ENCODE peak calls at places on chromosome 22, in nine cellular contexts. One of them, this sample, is unnamed.

GRCh38 chr22:39498368-39498767 is 3.7 kb upstream of the MIEF1 start:
- DNase-seq in stimulated activated CD4-positive, alpha-beta T cell treated with anti-CD3 and anti-CD28 coated beads, Interleukin-2, amount 100 ng/mL, for 48 hours: no peak
- DNase-seq in EH: peak
- DNase-seq in HFF-Myc: no peak
- DNase-seq in hepatocyte: no peak
- DNase-seq in stimulated activated CD8-positive, alpha-beta memory T cell treated with anti-CD3 and anti-CD28 coated beads, Interleukin-7, amount 100 ng/mL, for 1 hour: no peak
- DNase-seq in GM13977: no peak
- DNase-seq in astrocyte of the spinal cord: no peak
- DNase-seq in activated naive CD4-positive, alpha-beta T cell treated with anti-CD3 and anti-CD28 coated beads for 36 hours: no peak
- DNase-seq in this sample: no peak

GRCh38 chr22:23403720-23404688 is 176.1 kb downstream of the IGLL1 start:
- DNase-seq in GM13977: no peak
- DNase-seq in hepatocyte: no peak
- DNase-seq in activated naive CD4-positive, alpha-beta T cell treated with anti-CD3 and anti-CD28 coated beads for 36 hours: no peak
- DNase-seq in stimulated activated CD4-positive, alpha-beta T cell treated with anti-CD3 and anti-CD28 coated beads, Interleukin-2, amount 100 ng/mL, for 48 hours: no peak
- DNase-seq in stimulated activated CD8-positive, alpha-beta memory T cell treated with anti-CD3 and anti-CD28 coated beads, Interleukin-7, amount 100 ng/mL, for 1 hour: no peak
- DNase-seq in astrocyte of the spinal cord: no peak
- DNase-seq in EH: no peak
- DNase-seq in HFF-Myc: no peak
- DNase-seq in this sample: no peak

GRCh38 chr22:36423461-36424404 is 36.0 kb upstream of the MYH9 start:
- DNase-seq in astrocyte of the spinal cord: no peak
- DNase-seq in stimulated activated CD8-positive, alpha-beta memory T cell treated with anti-CD3 and anti-CD28 coated beads, Interleukin-7, amount 100 ng/mL, for 1 hour: no peak
- DNase-seq in hepatocyte: no peak
- DNase-seq in stimulated activated CD4-positive, alpha-beta T cell treated with anti-CD3 and anti-CD28 coated beads, Interleukin-2, amount 100 ng/mL, for 48 hours: no peak
- DNase-seq in activated naive CD4-positive, alpha-beta T cell treated with anti-CD3 and anti-CD28 coated beads for 36 hours: no peak
- DNase-seq in HFF-Myc: no peak
- DNase-seq in EH: peak
- DNase-seq in GM13977: no peak
- DNase-seq in this sample: no peak

GRCh38 chr22:46072030-46072881 is 78.1 kb upstream of the PPARA start:
- DNase-seq in hepatocyte: peak
- DNase-seq in astrocyte of the spinal cord: peak
- DNase-seq in activated naive CD4-positive, alpha-beta T cell treated with anti-CD3 and anti-CD28 coated beads for 36 hours: peak
- DNase-seq in GM13977: peak
- DNase-seq in HFF-Myc: no peak
- DNase-seq in stimulated activated CD4-positive, alpha-beta T cell treated with anti-CD3 and anti-CD28 coated beads, Interleukin-2, amount 100 ng/mL, for 48 hours: peak
- DNase-seq in EH: peak
- DNase-seq in stimulated activated CD8-positive, alpha-beta memory T cell treated with anti-CD3 and anti-CD28 coated beads, Interleukin-7, amount 100 ng/mL, for 1 hour: no peak
- DNase-seq in this sample: no peak

GRCh38 chr22:22936915-22937656 is 49.5 kb downstream of the IGLL5 start:
- DNase-seq in stimulated activated CD4-positive, alpha-beta T cell treated with anti-CD3 and anti-CD28 coated beads, Interleukin-2, amount 100 ng/mL, for 48 hours: no peak
- DNase-seq in stimulated activated CD8-positive, alpha-beta memory T cell treated with anti-CD3 and anti-CD28 coated beads, Interleukin-7, amount 100 ng/mL, for 1 hour: no peak
- DNase-seq in astrocyte of the spinal cord: no peak
- DNase-seq in HFF-Myc: no peak
- DNase-seq in activated naive CD4-positive, alpha-beta T cell treated with anti-CD3 and anti-CD28 coated beads for 36 hours: no peak
- DNase-seq in GM13977: no peak
- DNase-seq in EH: no peak
- DNase-seq in hepatocyte: no peak
- DNase-seq in this sample: no peak

GRCh38 chr22:22879675-22880029 is 8.0 kb upstream of the IGLL5 start:
- DNase-seq in EH: no peak
- DNase-seq in astrocyte of the spinal cord: no peak
- DNase-seq in hepatocyte: no peak
- DNase-seq in GM13977: no peak
- DNase-seq in stimulated activated CD8-positive, alpha-beta memory T cell treated with anti-CD3 and anti-CD28 coated beads, Interleukin-7, amount 100 ng/mL, for 1 hour: no peak
- DNase-seq in stimulated activated CD4-positive, alpha-beta T cell treated with anti-CD3 and anti-CD28 coated beads, Interleukin-2, amount 100 ng/mL, for 48 hours: no peak
- DNase-seq in HFF-Myc: no peak
- DNase-seq in activated naive CD4-positive, alpha-beta T cell treated with anti-CD3 and anti-CD28 coated beads for 36 hours: no peak
- DNase-seq in this sample: no peak

GRCh38 chr22:24141586-24141985 is 39.7 kb upstream of the SUSD2 start:
- DNase-seq in hepatocyte: no peak
- DNase-seq in HFF-Myc: no peak
- DNase-seq in EH: no peak
- DNase-seq in stimulated activated CD4-positive, alpha-beta T cell treated with anti-CD3 and anti-CD28 coated beads, Interleukin-2, amount 100 ng/mL, for 48 hours: peak
- DNase-seq in astrocyte of the spinal cord: peak
- DNase-seq in stimulated activated CD8-positive, alpha-beta memory T cell treated with anti-CD3 and anti-CD28 coated beads, Interleukin-7, amount 100 ng/mL, for 1 hour: no peak
- DNase-seq in GM13977: peak
- DNase-seq in activated naive CD4-positive, alpha-beta T cell treated with anti-CD3 and anti-CD28 coated beads for 36 hours: peak
- DNase-seq in this sample: no peak

GRCh38 chr22:44391481-44392445 is 79.0 kb upstream of the SHISAL1 start:
- DNase-seq in activated naive CD4-positive, alpha-beta T cell treated with anti-CD3 and anti-CD28 coated beads for 36 hours: no peak
- DNase-seq in stimulated activated CD8-positive, alpha-beta memory T cell treated with anti-CD3 and anti-CD28 coated beads, Interleukin-7, amount 100 ng/mL, for 1 hour: no peak
- DNase-seq in GM13977: no peak
- DNase-seq in astrocyte of the spinal cord: no peak
- DNase-seq in EH: no peak
- DNase-seq in stimulated activated CD4-positive, alpha-beta T cell treated with anti-CD3 and anti-CD28 coated beads, Interleukin-2, amount 100 ng/mL, for 48 hours: no peak
- DNase-seq in hepatocyte: no peak
- DNase-seq in HFF-Myc: no peak
- DNase-seq in this sample: no peak

GRCh38 chr22:30843245-30843644 is 125.3 kb downstream of the MORC2 start:
- DNase-seq in astrocyte of the spinal cord: peak
- DNase-seq in hepatocyte: no peak
- DNase-seq in stimulated activated CD8-positive, alpha-beta memory T cell treated with anti-CD3 and anti-CD28 coated beads, Interleukin-7, amount 100 ng/mL, for 1 hour: no peak
- DNase-seq in GM13977: no peak
- DNase-seq in HFF-Myc: no peak
- DNase-seq in EH: peak
- DNase-seq in activated naive CD4-positive, alpha-beta T cell treated with anti-CD3 and anti-CD28 coated beads for 36 hours: no peak
- DNase-seq in stimulated activated CD4-positive, alpha-beta T cell treated with anti-CD3 and anti-CD28 coated beads, Interleukin-2, amount 100 ng/mL, for 48 hours: no peak
- DNase-seq in this sample: no peak

GRCh38 chr22:48856308-48856615 is 971.4 kb downstream of the BRD1 start:
- DNase-seq in stimulated activated CD4-positive, alpha-beta T cell treated with anti-CD3 and anti-CD28 coated beads, Interleukin-2, amount 100 ng/mL, for 48 hours: no peak
- DNase-seq in GM13977: no peak
- DNase-seq in astrocyte of the spinal cord: no peak
- DNase-seq in EH: no peak
- DNase-seq in stimulated activated CD8-positive, alpha-beta memory T cell treated with anti-CD3 and anti-CD28 coated beads, Interleukin-7, amount 100 ng/mL, for 1 hour: no peak
- DNase-seq in hepatocyte: no peak
- DNase-seq in activated naive CD4-positive, alpha-beta T cell treated with anti-CD3 and anti-CD28 coated beads for 36 hours: no peak
- DNase-seq in HFF-Myc: no peak
- DNase-seq in this sample: no peak

GRCh38 chr22:46066691-46067090 is 83.6 kb upstream of the PPARA start:
- DNase-seq in hepatocyte: no peak
- DNase-seq in HFF-Myc: no peak
- DNase-seq in GM13977: no peak
- DNase-seq in activated naive CD4-positive, alpha-beta T cell treated with anti-CD3 and anti-CD28 coated beads for 36 hours: no peak
- DNase-seq in EH: peak
- DNase-seq in stimulated activated CD4-positive, alpha-beta T cell treated with anti-CD3 and anti-CD28 coated beads, Interleukin-2, amount 100 ng/mL, for 48 hours: no peak
- DNase-seq in astrocyte of the spinal cord: peak
- DNase-seq in stimulated activated CD8-positive, alpha-beta memory T cell treated with anti-CD3 and anti-CD28 coated beads, Interleukin-7, amount 100 ng/mL, for 1 hour: no peak
- DNase-seq in this sample: peak

GRCh38 chr22:31083377-31083768 is 2.3 kb downstream of the SMTN start:
- DNase-seq in hepatocyte: no peak
- DNase-seq in activated naive CD4-positive, alpha-beta T cell treated with anti-CD3 and anti-CD28 coated beads for 36 hours: no peak
- DNase-seq in GM13977: no peak
- DNase-seq in astrocyte of the spinal cord: no peak
- DNase-seq in EH: no peak
- DNase-seq in stimulated activated CD8-positive, alpha-beta memory T cell treated with anti-CD3 and anti-CD28 coated beads, Interleukin-7, amount 100 ng/mL, for 1 hour: no peak
- DNase-seq in stimulated activated CD4-positive, alpha-beta T cell treated with anti-CD3 and anti-CD28 coated beads, Interleukin-2, amount 100 ng/mL, for 48 hours: no peak
- DNase-seq in HFF-Myc: no peak
- DNase-seq in this sample: no peak

GRCh38 chr22:42114721-42115120 is 15.9 kb downstream of the CYP2D6 start:
- DNase-seq in activated naive CD4-positive, alpha-beta T cell treated with anti-CD3 and anti-CD28 coated beads for 36 hours: peak
- DNase-seq in stimulated activated CD4-positive, alpha-beta T cell treated with anti-CD3 and anti-CD28 coated beads, Interleukin-2, amount 100 ng/mL, for 48 hours: no peak
- DNase-seq in EH: peak
- DNase-seq in astrocyte of the spinal cord: no peak
- DNase-seq in GM13977: no peak
- DNase-seq in HFF-Myc: no peak
- DNase-seq in stimulated activated CD8-positive, alpha-beta memory T cell treated with anti-CD3 and anti-CD28 coated beads, Interleukin-7, amount 100 ng/mL, for 1 hour: no peak
- DNase-seq in hepatocyte: peak
- DNase-seq in this sample: no peak

GRCh38 chr22:37061611-37062365 is 10.2 kb downstream of the KCTD17 start:
- DNase-seq in astrocyte of the spinal cord: no peak
- DNase-seq in activated naive CD4-positive, alpha-beta T cell treated with anti-CD3 and anti-CD28 coated beads for 36 hours: no peak
- DNase-seq in stimulated activated CD4-positive, alpha-beta T cell treated with anti-CD3 and anti-CD28 coated beads, Interleukin-2, amount 100 ng/mL, for 48 hours: no peak
- DNase-seq in HFF-Myc: no peak
- DNase-seq in EH: no peak
- DNase-seq in stimulated activated CD8-positive, alpha-beta memory T cell treated with anti-CD3 and anti-CD28 coated beads, Interleukin-7, amount 100 ng/mL, for 1 hour: no peak
- DNase-seq in hepatocyte: no peak
- DNase-seq in GM13977: no peak
- DNase-seq in this sample: no peak

GRCh38 chr22:29112102-29112501 is 39.3 kb downstream of the KREMEN1 start:
- DNase-seq in EH: no peak
- DNase-seq in GM13977: no peak
- DNase-seq in HFF-Myc: no peak
- DNase-seq in stimulated activated CD8-positive, alpha-beta memory T cell treated with anti-CD3 and anti-CD28 coated beads, Interleukin-7, amount 100 ng/mL, for 1 hour: no peak
- DNase-seq in stimulated activated CD4-positive, alpha-beta T cell treated with anti-CD3 and anti-CD28 coated beads, Interleukin-2, amount 100 ng/mL, for 48 hours: no peak
- DNase-seq in astrocyte of the spinal cord: no peak
- DNase-seq in hepatocyte: no peak
- DNase-seq in activated naive CD4-positive, alpha-beta T cell treated with anti-CD3 and anti-CD28 coated beads for 36 hours: no peak
- DNase-seq in this sample: no peak

GRCh38 chr22:41181349-41182241 is 23.5 kb upstream of the L3MBTL2 start:
- DNase-seq in HFF-Myc: no peak
- DNase-seq in GM13977: no peak
- DNase-seq in astrocyte of the spinal cord: no peak
- DNase-seq in EH: peak
- DNase-seq in stimulated activated CD4-positive, alpha-beta T cell treated with anti-CD3 and anti-CD28 coated beads, Interleukin-2, amount 100 ng/mL, for 48 hours: no peak
- DNase-seq in hepatocyte: no peak
- DNase-seq in activated naive CD4-positive, alpha-beta T cell treated with anti-CD3 and anti-CD28 coated beads for 36 hours: no peak
- DNase-seq in stimulated activated CD8-positive, alpha-beta memory T cell treated with anti-CD3 and anti-CD28 coated beads, Interleukin-7, amount 100 ng/mL, for 1 hour: no peak
- DNase-seq in this sample: no peak

GRCh38 chr22:49962751-49963646 is 2.4 kb downstream of the PIM3 start:
- DNase-seq in activated naive CD4-positive, alpha-beta T cell treated with anti-CD3 and anti-CD28 coated beads for 36 hours: no peak
- DNase-seq in EH: no peak
- DNase-seq in stimulated activated CD8-positive, alpha-beta memory T cell treated with anti-CD3 and anti-CD28 coated beads, Interleukin-7, amount 100 ng/mL, for 1 hour: no peak
- DNase-seq in HFF-Myc: no peak
- DNase-seq in stimulated activated CD4-positive, alpha-beta T cell treated with anti-CD3 and anti-CD28 coated beads, Interleukin-2, amount 100 ng/mL, for 48 hours: no peak
- DNase-seq in astrocyte of the spinal cord: no peak
- DNase-seq in hepatocyte: peak
- DNase-seq in GM13977: no peak
- DNase-seq in this sample: no peak

GRCh38 chr22:49332691-49333090 is 495.0 kb downstream of the BRD1 start:
- DNase-seq in EH: no peak
- DNase-seq in stimulated activated CD4-positive, alpha-beta T cell treated with anti-CD3 and anti-CD28 coated beads, Interleukin-2, amount 100 ng/mL, for 48 hours: no peak
- DNase-seq in HFF-Myc: no peak
- DNase-seq in stimulated activated CD8-positive, alpha-beta memory T cell treated with anti-CD3 and anti-CD28 coated beads, Interleukin-7, amount 100 ng/mL, for 1 hour: no peak
- DNase-seq in hepatocyte: no peak
- DNase-seq in astrocyte of the spinal cord: no peak
- DNase-seq in GM13977: peak
- DNase-seq in activated naive CD4-positive, alpha-beta T cell treated with anti-CD3 and anti-CD28 coated beads for 36 hours: no peak
- DNase-seq in this sample: no peak

GRCh38 chr22:18987765-18988164 is 51.7 kb upstream of the PRODH start:
- DNase-seq in stimulated activated CD8-positive, alpha-beta memory T cell treated with anti-CD3 and anti-CD28 coated beads, Interleukin-7, amount 100 ng/mL, for 1 hour: no peak
- DNase-seq in astrocyte of the spinal cord: no peak
- DNase-seq in activated naive CD4-positive, alpha-beta T cell treated with anti-CD3 and anti-CD28 coated beads for 36 hours: peak
- DNase-seq in stimulated activated CD4-positive, alpha-beta T cell treated with anti-CD3 and anti-CD28 coated beads, Interleukin-2, amount 100 ng/mL, for 48 hours: no peak
- DNase-seq in GM13977: peak
- DNase-seq in HFF-Myc: no peak
- DNase-seq in hepatocyte: peak
- DNase-seq in EH: no peak
- DNase-seq in this sample: no peak

GRCh38 chr22:25334091-25334490 is 114.7 kb downstream of the CRYBB2 start:
- DNase-seq in activated naive CD4-positive, alpha-beta T cell treated with anti-CD3 and anti-CD28 coated beads for 36 hours: peak
- DNase-seq in stimulated activated CD4-positive, alpha-beta T cell treated with anti-CD3 and anti-CD28 coated beads, Interleukin-2, amount 100 ng/mL, for 48 hours: peak
- DNase-seq in GM13977: no peak
- DNase-seq in HFF-Myc: peak
- DNase-seq in hepatocyte: peak
- DNase-seq in astrocyte of the spinal cord: no peak
- DNase-seq in stimulated activated CD8-positive, alpha-beta memory T cell treated with anti-CD3 and anti-CD28 coated beads, Interleukin-7, amount 100 ng/mL, for 1 hour: no peak
- DNase-seq in EH: no peak
- DNase-seq in this sample: no peak

GRCh38 chr22:29149841-29150555 is 55.7 kb upstream of the EMID1 start:
- DNase-seq in stimulated activated CD4-positive, alpha-beta T cell treated with anti-CD3 and anti-CD28 coated beads, Interleukin-2, amount 100 ng/mL, for 48 hours: no peak
- DNase-seq in GM13977: no peak
- DNase-seq in activated naive CD4-positive, alpha-beta T cell treated with anti-CD3 and anti-CD28 coated beads for 36 hours: no peak
- DNase-seq in hepatocyte: no peak
- DNase-seq in EH: no peak
- DNase-seq in stimulated activated CD8-positive, alpha-beta memory T cell treated with anti-CD3 and anti-CD28 coated beads, Interleukin-7, amount 100 ng/mL, for 1 hour: no peak
- DNase-seq in HFF-Myc: no peak
- DNase-seq in astrocyte of the spinal cord: no peak
- DNase-seq in this sample: no peak

GRCh38 chr22:46533434-46533833 is 4.0 kb downstream of the CELSR1 start:
- DNase-seq in hepatocyte: no peak
- DNase-seq in HFF-Myc: no peak
- DNase-seq in EH: no peak
- DNase-seq in GM13977: no peak
- DNase-seq in activated naive CD4-positive, alpha-beta T cell treated with anti-CD3 and anti-CD28 coated beads for 36 hours: no peak
- DNase-seq in stimulated activated CD4-positive, alpha-beta T cell treated with anti-CD3 and anti-CD28 coated beads, Interleukin-2, amount 100 ng/mL, for 48 hours: no peak
- DNase-seq in stimulated activated CD8-positive, alpha-beta memory T cell treated with anti-CD3 and anti-CD28 coated beads, Interleukin-7, amount 100 ng/mL, for 1 hour: no peak
- DNase-seq in astrocyte of the spinal cord: no peak
- DNase-seq in this sample: no peak

GRCh38 chr22:31170971-31171370 is 11.0 kb downstream of the RNF185 start:
- DNase-seq in GM13977: no peak
- DNase-seq in stimulated activated CD4-positive, alpha-beta T cell treated with anti-CD3 and anti-CD28 coated beads, Interleukin-2, amount 100 ng/mL, for 48 hours: no peak
- DNase-seq in activated naive CD4-positive, alpha-beta T cell treated with anti-CD3 and anti-CD28 coated beads for 36 hours: no peak
- DNase-seq in EH: no peak
- DNase-seq in hepatocyte: no peak
- DNase-seq in HFF-Myc: no peak
- DNase-seq in astrocyte of the spinal cord: no peak
- DNase-seq in stimulated activated CD8-positive, alpha-beta memory T cell treated with anti-CD3 and anti-CD28 coated beads, Interleukin-7, amount 100 ng/mL, for 1 hour: no peak
- DNase-seq in this sample: no peak

GRCh38 chr22:50704510-50705218 is 32.0 kb downstream of the SHANK3 start:
- DNase-seq in stimulated activated CD8-positive, alpha-beta memory T cell treated with anti-CD3 and anti-CD28 coated beads, Interleukin-7, amount 100 ng/mL, for 1 hour: no peak
- DNase-seq in activated naive CD4-positive, alpha-beta T cell treated with anti-CD3 and anti-CD28 coated beads for 36 hours: no peak
- DNase-seq in hepatocyte: no peak
- DNase-seq in EH: no peak
- DNase-seq in HFF-Myc: no peak
- DNase-seq in stimulated activated CD4-positive, alpha-beta T cell treated with anti-CD3 and anti-CD28 coated beads, Interleukin-2, amount 100 ng/mL, for 48 hours: no peak
- DNase-seq in astrocyte of the spinal cord: no peak
- DNase-seq in GM13977: no peak
- DNase-seq in this sample: no peak

GRCh38 chr22:26245001-26245400 is 75.7 kb downstream of the SEZ6L start:
- DNase-seq in activated naive CD4-positive, alpha-beta T cell treated with anti-CD3 and anti-CD28 coated beads for 36 hours: no peak
- DNase-seq in GM13977: no peak
- DNase-seq in astrocyte of the spinal cord: no peak
- DNase-seq in stimulated activated CD4-positive, alpha-beta T cell treated with anti-CD3 and anti-CD28 coated beads, Interleukin-2, amount 100 ng/mL, for 48 hours: no peak
- DNase-seq in EH: no peak
- DNase-seq in stimulated activated CD8-positive, alpha-beta memory T cell treated with anti-CD3 and anti-CD28 coated beads, Interleukin-7, amount 100 ng/mL, for 1 hour: no peak
- DNase-seq in hepatocyte: no peak
- DNase-seq in HFF-Myc: no peak
- DNase-seq in this sample: no peak

GRCh38 chr22:50560034-50560433 is 2.7 kb downstream of the SYCE3 start:
- DNase-seq in stimulated activated CD4-positive, alpha-beta T cell treated with anti-CD3 and anti-CD28 coated beads, Interleukin-2, amount 100 ng/mL, for 48 hours: no peak
- DNase-seq in stimulated activated CD8-positive, alpha-beta memory T cell treated with anti-CD3 and anti-CD28 coated beads, Interleukin-7, amount 100 ng/mL, for 1 hour: no peak
- DNase-seq in astrocyte of the spinal cord: no peak
- DNase-seq in EH: no peak
- DNase-seq in activated naive CD4-positive, alpha-beta T cell treated with anti-CD3 and anti-CD28 coated beads for 36 hours: no peak
- DNase-seq in hepatocyte: no peak
- DNase-seq in GM13977: no peak
- DNase-seq in HFF-Myc: no peak
- DNase-seq in this sample: no peak

GRCh38 chr22:48391171-48391711 is 1436.4 kb downstream of the BRD1 start:
- DNase-seq in GM13977: no peak
- DNase-seq in astrocyte of the spinal cord: no peak
- DNase-seq in EH: no peak
- DNase-seq in activated naive CD4-positive, alpha-beta T cell treated with anti-CD3 and anti-CD28 coated beads for 36 hours: no peak
- DNase-seq in stimulated activated CD8-positive, alpha-beta memory T cell treated with anti-CD3 and anti-CD28 coated beads, Interleukin-7, amount 100 ng/mL, for 1 hour: no peak
- DNase-seq in hepatocyte: no peak
- DNase-seq in stimulated activated CD4-positive, alpha-beta T cell treated with anti-CD3 and anti-CD28 coated beads, Interleukin-2, amount 100 ng/mL, for 48 hours: no peak
- DNase-seq in HFF-Myc: no peak
- DNase-seq in this sample: no peak

GRCh38 chr22:22558972-22559603 is at the start of gene PRAME:
- DNase-seq in stimulated activated CD4-positive, alpha-beta T cell treated with anti-CD3 and anti-CD28 coated beads, Interleukin-2, amount 100 ng/mL, for 48 hours: peak
- DNase-seq in hepatocyte: peak
- DNase-seq in activated naive CD4-positive, alpha-beta T cell treated with anti-CD3 and anti-CD28 coated beads for 36 hours: peak
- DNase-seq in HFF-Myc: no peak
- DNase-seq in stimulated activated CD8-positive, alpha-beta memory T cell treated with anti-CD3 and anti-CD28 coated beads, Interleukin-7, amount 100 ng/mL, for 1 hour: peak
- DNase-seq in GM13977: peak
- DNase-seq in astrocyte of the spinal cord: no peak
- DNase-seq in EH: peak
- DNase-seq in this sample: peak

GRCh38 chr22:50739894-50740293 is 1.9 kb downstream of the ACR start:
- DNase-seq in GM13977: no peak
- DNase-seq in HFF-Myc: no peak
- DNase-seq in stimulated activated CD4-positive, alpha-beta T cell treated with anti-CD3 and anti-CD28 coated beads, Interleukin-2, amount 100 ng/mL, for 48 hours: no peak
- DNase-seq in activated naive CD4-positive, alpha-beta T cell treated with anti-CD3 and anti-CD28 coated beads for 36 hours: no peak
- DNase-seq in astrocyte of the spinal cord: no peak
- DNase-seq in stimulated activated CD8-positive, alpha-beta memory T cell treated with anti-CD3 and anti-CD28 coated beads, Interleukin-7, amount 100 ng/mL, for 1 hour: no peak
- DNase-seq in hepatocyte: no peak
- DNase-seq in EH: no peak
- DNase-seq in this sample: no peak

GRCh38 chr22:42780070-42780540 is 59.4 kb upstream of the A4GALT start:
- DNase-seq in hepatocyte: peak
- DNase-seq in GM13977: peak
- DNase-seq in activated naive CD4-positive, alpha-beta T cell treated with anti-CD3 and anti-CD28 coated beads for 36 hours: peak
- DNase-seq in stimulated activated CD4-positive, alpha-beta T cell treated with anti-CD3 and anti-CD28 coated beads, Interleukin-2, amount 100 ng/mL, for 48 hours: peak
- DNase-seq in astrocyte of the spinal cord: peak
- DNase-seq in HFF-Myc: peak
- DNase-seq in stimulated activated CD8-positive, alpha-beta memory T cell treated with anti-CD3 and anti-CD28 coated beads, Interleukin-7, amount 100 ng/mL, for 1 hour: no peak
- DNase-seq in EH: peak
- DNase-seq in this sample: peak

GRCh38 chr22:24389680-24390079 is 37.7 kb upstream of the ADORA2A start:
- DNase-seq in astrocyte of the spinal cord: no peak
- DNase-seq in HFF-Myc: no peak
- DNase-seq in stimulated activated CD8-positive, alpha-beta memory T cell treated with anti-CD3 and anti-CD28 coated beads, Interleukin-7, amount 100 ng/mL, for 1 hour: no peak
- DNase-seq in hepatocyte: no peak
- DNase-seq in activated naive CD4-positive, alpha-beta T cell treated with anti-CD3 and anti-CD28 coated beads for 36 hours: no peak
- DNase-seq in stimulated activated CD4-positive, alpha-beta T cell treated with anti-CD3 and anti-CD28 coated beads, Interleukin-2, amount 100 ng/mL, for 48 hours: no peak
- DNase-seq in EH: no peak
- DNase-seq in GM13977: no peak
- DNase-seq in this sample: no peak

This sample was measured in KG1.